ENCODE peak calls at places on chromosomes 5 and 9, in four cellular contexts. One of them, this sample, is unnamed.

GRCh38 chr5:76542887-76543690 is 80.1 kb downstream of the F2RL2 start:
- DNase-seq in cardiac fibroblast: no peak
- DNase-seq in colonic mucosa: no peak
- DNase-seq in transverse colon: peak; percentile 32
- DNase-seq in this sample: no peak

GRCh38 chr9:133855802-133856592 is 117.8 kb upstream of the SARDH start:
- DNase-seq in cardiac fibroblast: peak; percentile 90
- DNase-seq in colonic mucosa: peak; percentile 87
- DNase-seq in transverse colon: peak; percentile 87
- DNase-seq in this sample: peak; percentile 14

GRCh38 chr9:106846847-106847246 is 16.1 kb upstream of the ZNF462 start:
- DNase-seq in cardiac fibroblast: peak; percentile 83
- DNase-seq in colonic mucosa: no peak
- DNase-seq in transverse colon: no peak
- DNase-seq in this sample: no peak

GRCh38 chr5:119630752-119631440 is 1.5 kb downstream of the FAM170A start:
- DNase-seq in cardiac fibroblast: no peak
- DNase-seq in colonic mucosa: no peak
- DNase-seq in transverse colon: no peak
- DNase-seq in this sample: no peak

GRCh38 chr5:14728109-14728938 is 63.8 kb downstream of the OTULIN start:
- DNase-seq in cardiac fibroblast: no peak
- DNase-seq in colonic mucosa: peak; percentile 63
- DNase-seq in transverse colon: peak; percentile 61
- DNase-seq in this sample: no peak

GRCh38 chr9:8863886-8864881 is 1064.6 kb upstream of the DMAC1 start:
- DNase-seq in cardiac fibroblast: peak; percentile 62
- DNase-seq in colonic mucosa: no peak
- DNase-seq in transverse colon: no peak
- DNase-seq in this sample: peak; percentile 80

GRCh38 chr9:135904121-135904520 is 3.2 kb downstream of the CAMSAP1 start:
- DNase-seq in cardiac fibroblast: no peak
- DNase-seq in colonic mucosa: no peak
- DNase-seq in transverse colon: no peak
- DNase-seq in this sample: no peak

GRCh38 chr5:173764321-173765029 is 123.7 kb upstream of the CPEB4 start:
- DNase-seq in cardiac fibroblast: peak; percentile 97
- DNase-seq in colonic mucosa: peak; percentile 55
- DNase-seq in transverse colon: peak; percentile 61
- DNase-seq in this sample: peak; percentile 93

GRCh38 chr5:8848997-8849585 is 696.8 kb downstream of the SEMA5A start:
- DNase-seq in cardiac fibroblast: peak; percentile 95
- DNase-seq in colonic mucosa: no peak
- DNase-seq in transverse colon: no peak
- DNase-seq in this sample: peak; percentile 90

GRCh38 chr5:96834016-96834415 is 26.3 kb upstream of the ERAP1 start:
- DNase-seq in cardiac fibroblast: no peak
- DNase-seq in colonic mucosa: no peak
- DNase-seq in transverse colon: no peak
- DNase-seq in this sample: no peak

GRCh38 chr5:31029925-31030324 is 163.6 kb upstream of the CDH6 start:
- DNase-seq in cardiac fibroblast: no peak
- DNase-seq in colonic mucosa: no peak
- DNase-seq in transverse colon: no peak
- DNase-seq in this sample: no peak

GRCh38 chr5:116566251-116566650 is 8.4 kb downstream of the SEMA6A start:
- DNase-seq in cardiac fibroblast: no peak
- DNase-seq in colonic mucosa: no peak
- DNase-seq in transverse colon: no peak
- DNase-seq in this sample: no peak

GRCh38 chr5:53827072-53827471 is 266.6 kb downstream of the NDUFS4 start:
- DNase-seq in cardiac fibroblast: no peak
- DNase-seq in colonic mucosa: no peak
- DNase-seq in transverse colon: no peak
- DNase-seq in this sample: no peak

GRCh38 chr5:149381986-149382338 is 2.9 kb upstream of the IL17B start:
- DNase-seq in cardiac fibroblast: peak; percentile 81
- DNase-seq in colonic mucosa: peak; percentile 81
- DNase-seq in transverse colon: peak; percentile 83
- DNase-seq in this sample: peak; percentile 75

GRCh38 chr5:10595678-10596309 is 31.9 kb downstream of the ANKRD33B start:
- DNase-seq in cardiac fibroblast: peak; percentile 89
- DNase-seq in colonic mucosa: peak; percentile 33
- DNase-seq in transverse colon: no peak
- DNase-seq in this sample: peak; percentile 89

GRCh38 chr5:27491047-27491446 is 452.7 kb upstream of the CDH9 start:
- DNase-seq in cardiac fibroblast: no peak
- DNase-seq in colonic mucosa: no peak
- DNase-seq in transverse colon: no peak
- DNase-seq in this sample: no peak

GRCh38 chr5:71528206-71528605 is 58.9 kb upstream of the MCCC2 start:
- DNase-seq in cardiac fibroblast: peak; percentile 29
- DNase-seq in colonic mucosa: no peak
- DNase-seq in transverse colon: no peak
- DNase-seq in this sample: peak; percentile 21

GRCh38 chr5:172692981-172693380 is 51.9 kb downstream of the NEURL1B start:
- DNase-seq in cardiac fibroblast: no peak
- DNase-seq in colonic mucosa: no peak
- DNase-seq in transverse colon: no peak
- DNase-seq in this sample: peak; percentile 90

GRCh38 chr9:122346478-122347347 is 24.1 kb upstream of the PTGS1 start:
- DNase-seq in cardiac fibroblast: no peak
- DNase-seq in colonic mucosa: peak; percentile 42
- DNase-seq in transverse colon: peak; percentile 46
- DNase-seq in this sample: no peak

GRCh38 chr9:35656340-35656739 is 1.5 kb downstream of the RMRP start:
- DNase-seq in cardiac fibroblast: no peak
- DNase-seq in colonic mucosa: no peak
- DNase-seq in transverse colon: no peak
- DNase-seq in this sample: no peak

GRCh38 chr9:35658894-35659220 is 765 bp downstream of the CCDC107 start:
- DNase-seq in cardiac fibroblast: peak; percentile 74
- DNase-seq in colonic mucosa: peak; percentile 43
- DNase-seq in transverse colon: peak; percentile 47
- DNase-seq in this sample: peak; percentile 64

GRCh38 chr9:35658144-35658893 is at the start of gene CCDC107:
- DNase-seq in cardiac fibroblast: peak; percentile 87
- DNase-seq in colonic mucosa: peak; percentile 84
- DNase-seq in transverse colon: peak; percentile 88
- DNase-seq in this sample: peak; percentile 86

GRCh38 chr9:35657327-35658143 is at the start of gene RMRP:
- DNase-seq in cardiac fibroblast: peak; percentile 100
- DNase-seq in colonic mucosa: peak; percentile 97
- DNase-seq in transverse colon: peak; percentile 97
- DNase-seq in this sample: peak; percentile 100

GRCh38 chr9:35656841-35657326 is 935 bp downstream of the RMRP start:
- DNase-seq in cardiac fibroblast: no peak
- DNase-seq in colonic mucosa: no peak
- DNase-seq in transverse colon: no peak
- DNase-seq in this sample: no peak
- H3K4me3 ChIP-seq in cardiac fibroblast: peak overlapping the region; percentile 30
- H3K4me3 ChIP-seq in colonic mucosa: no peak overlapping the region
- H3K4me3 ChIP-seq in transverse colon: peak overlapping the region; percentile 91
- H3K4me3 ChIP-seq in this sample: peak overlapping the region; percentile 44

GRCh38 chr9:110583237-110583636 is 3.7 kb upstream of the SVEP1 start:
- DNase-seq in cardiac fibroblast: peak; percentile 81
- DNase-seq in colonic mucosa: no peak
- DNase-seq in transverse colon: no peak
- DNase-seq in this sample: peak; percentile 68
- TF ChIP-seq CTCF in cardiac fibroblast: no peak
- TF ChIP-seq CTCF in colonic mucosa: no peak
- TF ChIP-seq CTCF in transverse colon: no peak
- TF ChIP-seq CTCF in this sample: peak; percentile 14

GRCh38 chr9:20237686-20238085 is 384.6 kb downstream of the MLLT3 start:
- DNase-seq in cardiac fibroblast: no peak
- DNase-seq in colonic mucosa: no peak
- DNase-seq in transverse colon: no peak
- DNase-seq in this sample: no peak
- H3K4me3 ChIP-seq in cardiac fibroblast: no peak overlapping the region
- H3K4me3 ChIP-seq in colonic mucosa: no peak overlapping the region
- H3K4me3 ChIP-seq in transverse colon: no peak overlapping the region
- H3K4me3 ChIP-seq in this sample: no peak overlapping the region

DNA sequence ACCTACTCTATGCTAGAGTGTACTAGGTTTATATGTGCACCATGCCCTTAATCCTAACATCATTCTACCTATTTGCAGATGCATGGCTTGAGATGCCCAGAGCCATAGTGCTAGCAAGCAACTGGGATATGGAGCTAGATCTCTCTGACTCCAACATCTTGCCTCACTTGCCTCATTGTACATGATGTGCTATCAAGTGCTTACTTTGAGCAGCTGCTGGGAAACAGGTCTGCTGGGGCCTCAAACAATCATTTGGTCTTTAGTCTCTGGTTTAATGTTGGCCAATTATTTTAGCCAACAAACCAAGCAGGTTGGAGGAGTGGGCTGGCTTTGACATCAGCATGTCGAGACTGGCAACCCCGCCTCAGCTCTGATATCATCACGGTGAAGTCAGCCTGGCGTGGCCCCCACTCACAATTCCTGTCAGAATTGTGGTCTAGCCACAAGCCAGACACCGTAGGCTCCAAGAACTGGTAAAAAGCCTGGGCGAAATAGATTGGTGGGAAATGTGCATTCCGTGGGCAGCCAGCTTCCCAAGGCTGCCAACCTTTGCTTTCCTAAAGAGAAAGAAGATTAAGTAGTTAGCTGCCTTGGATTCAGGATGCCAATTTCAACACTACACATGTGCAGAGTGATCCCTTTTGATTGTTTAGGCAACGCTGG is 21.1 kb upstream of the GAS1 start:
- DNase-seq in cardiac fibroblast: no peak
- DNase-seq in colonic mucosa: no peak
- DNase-seq in transverse colon: no peak
- DNase-seq in this sample: peak; percentile 88
- TF ChIP-seq CTCF in cardiac fibroblast: no peak
- TF ChIP-seq CTCF in colonic mucosa: no peak
- TF ChIP-seq CTCF in transverse colon: no peak
- TF ChIP-seq CTCF in this sample: no peak

DNA sequence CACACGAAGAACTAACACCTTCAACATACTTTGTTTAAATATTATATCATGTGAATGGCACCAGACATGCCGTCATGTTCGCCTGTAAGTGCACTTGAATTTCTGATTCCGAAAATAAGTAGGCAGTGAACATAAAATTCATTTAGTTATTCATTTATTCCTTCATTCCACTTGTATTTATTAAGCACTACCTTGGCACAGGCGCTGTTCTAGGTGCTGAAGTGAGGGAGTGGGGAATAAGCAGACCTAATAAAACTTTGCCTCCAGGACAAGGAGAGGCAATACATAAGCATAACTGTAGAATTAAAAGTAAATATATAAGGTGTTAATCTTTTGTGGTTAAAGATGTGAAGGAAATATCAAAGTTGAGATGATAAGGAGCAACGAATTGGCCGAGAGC is 297.3 kb downstream of the TENT4A start:
- DNase-seq in cardiac fibroblast: no peak
- DNase-seq in colonic mucosa: no peak
- DNase-seq in transverse colon: no peak
- DNase-seq in this sample: no peak
- H3K4me3 ChIP-seq in cardiac fibroblast: no peak overlapping the region
- H3K4me3 ChIP-seq in colonic mucosa: no peak overlapping the region
- H3K4me3 ChIP-seq in transverse colon: no peak overlapping the region
- H3K4me3 ChIP-seq in this sample: no peak overlapping the region

DNA sequence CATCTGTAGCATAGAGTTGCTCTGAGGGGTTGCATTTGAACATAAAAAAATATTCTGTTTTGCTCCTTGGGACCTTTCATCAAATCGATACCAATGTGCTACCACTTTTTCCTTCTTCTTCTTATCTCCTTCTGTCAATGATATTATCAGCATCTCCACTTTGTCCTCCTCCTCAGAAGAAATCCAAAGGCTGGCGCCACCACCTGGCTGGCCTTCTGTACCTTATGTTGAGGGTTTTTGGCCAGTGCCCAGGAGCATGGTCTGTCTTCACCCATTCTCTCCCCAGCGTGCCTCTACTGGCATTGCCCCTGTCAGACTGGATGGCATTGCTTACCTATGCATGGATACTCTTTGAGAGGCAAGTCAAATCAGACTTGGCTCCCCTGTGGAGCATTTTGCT is 167.2 kb downstream of the CFAP90 start:
- DNase-seq in cardiac fibroblast: no peak
- DNase-seq in colonic mucosa: no peak
- DNase-seq in transverse colon: no peak
- DNase-seq in this sample: no peak
- TF ChIP-seq CTCF in cardiac fibroblast: no peak
- TF ChIP-seq CTCF in colonic mucosa: no peak
- TF ChIP-seq CTCF in transverse colon: no peak
- TF ChIP-seq CTCF in this sample: no peak

DNA sequence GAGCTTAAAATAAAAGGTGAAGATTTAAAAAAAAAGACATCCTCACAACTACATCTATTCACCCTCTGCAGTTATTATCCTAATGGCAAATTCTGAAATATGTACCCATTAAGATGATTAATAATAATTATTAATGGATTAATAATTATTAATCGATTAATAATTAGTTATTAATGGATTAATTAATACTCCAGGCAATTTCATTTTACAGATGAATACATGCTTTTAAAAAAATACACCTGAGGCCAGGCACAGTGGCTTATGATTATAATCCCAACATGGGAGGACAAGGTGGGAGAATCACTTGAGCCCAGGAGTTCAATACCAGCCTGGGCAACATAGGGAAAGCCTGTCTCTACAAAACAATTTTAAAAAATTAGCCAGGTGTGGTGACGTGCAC is 182.4 kb downstream of the ARRDC3 start:
- DNase-seq in cardiac fibroblast: no peak
- DNase-seq in colonic mucosa: no peak
- DNase-seq in transverse colon: no peak
- DNase-seq in this sample: no peak
- H3K4me3 ChIP-seq in cardiac fibroblast: no peak overlapping the region
- H3K4me3 ChIP-seq in colonic mucosa: no peak overlapping the region
- H3K4me3 ChIP-seq in transverse colon: no peak overlapping the region
- H3K4me3 ChIP-seq in this sample: no peak overlapping the region

DNA sequence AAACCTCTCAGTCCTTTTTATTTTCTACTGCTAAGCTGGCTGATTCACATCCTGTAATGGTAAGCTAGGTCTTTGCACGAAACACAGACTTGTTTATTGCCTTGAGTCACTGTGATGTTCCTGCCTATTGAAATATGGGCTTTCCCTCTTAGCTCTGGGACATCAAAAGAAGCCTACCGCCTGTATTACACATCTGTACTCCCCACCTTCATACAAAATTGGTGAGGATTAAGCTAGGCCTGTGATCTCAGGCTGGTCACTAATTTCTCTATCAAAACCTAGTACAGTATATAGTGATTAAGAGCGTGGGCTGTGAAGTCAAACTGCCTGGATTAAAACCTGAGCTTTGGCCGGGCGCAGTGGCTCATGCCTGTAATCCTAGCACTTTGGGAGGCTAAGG is 67.7 kb upstream of the NR5A1 start:
- DNase-seq in cardiac fibroblast: peak; percentile 81
- DNase-seq in colonic mucosa: no peak
- DNase-seq in transverse colon: no peak
- DNase-seq in this sample: peak; percentile 22
- TF ChIP-seq CTCF in cardiac fibroblast: no peak
- TF ChIP-seq CTCF in colonic mucosa: no peak
- TF ChIP-seq CTCF in transverse colon: no peak
- TF ChIP-seq CTCF in this sample: no peak

GRCh38 chr5:177310757-177311173 is 933 bp downstream of the MXD3 start:
- DNase-seq in cardiac fibroblast: peak; percentile 32
- DNase-seq in colonic mucosa: peak; percentile 68
- DNase-seq in transverse colon: peak; percentile 70
- DNase-seq in this sample: no peak
- H3K4me3 ChIP-seq in cardiac fibroblast: peak overlapping the region; percentile 68
- H3K4me3 ChIP-seq in colonic mucosa: peak overlapping the region; percentile 56
- H3K4me3 ChIP-seq in transverse colon: peak overlapping the region; percentile 44
- H3K4me3 ChIP-seq in this sample: peak overlapping the region; percentile 77

This sample was measured in fibroblast of the aortic adventitia.